ENCODE peak calls at places on chromosomes 2 and 18, in five cellular contexts. Z is stomach, W is progenitor cell of endocrine pancreas, H is endodermal cell, I is GM23338. K is an unnamed sample.
A peak's percentile ranks its signal among the peaks of the same experiment; 100 is the strongest.

GRCh38 chr2:224222320-224222719 is 179.6 kb downstream of the FAM124B start:
- DNase-seq in Z (no peak), W (no peak), H (no peak), I (peak; percentile 34), K (no peak)

GRCh38 chr18:2536063-2536462 is 35.2 kb downstream of the METTL4 start:
- DNase-seq in Z (no peak), W (no peak), H (no peak), I (no peak), K (no peak)

GRCh38 chr2:143261986-143262784 is 133.0 kb downstream of the ARHGAP15 start:
- DNase-seq in Z (no peak), W (no peak), H (no peak), I (no peak), K (no peak)

GRCh38 chr2:225597911-225598310 is 198.4 kb downstream of the NYAP2 start:
- DNase-seq in Z (no peak), W (no peak), H (no peak), I (no peak), K (no peak)

GRCh38 chr2:919672-920071 is 31.0 kb upstream of the SNTG2 start:
- DNase-seq in Z (no peak), W (no peak), H (no peak), I (no peak), K (no peak)

GRCh38 chr2:96733931-96734330 is 5.9 kb downstream of the LMAN2L start:
- DNase-seq in Z (no peak), W (no peak), H (no peak), I (no peak), K (no peak)

GRCh38 chr2:233265899-233266431 is 14.5 kb downstream of the ATG16L1 start:
- DNase-seq in Z (no peak), W (no peak), H (no peak), I (no peak), K (no peak)

GRCh38 chr2:219661955-219662395 is 34.5 kb downstream of the SLC4A3 start:
- DNase-seq in Z (no peak), W (no peak), H (peak; percentile 49), I (no peak), K (no peak)

GRCh38 chr2:194870974-194871535 is 786.0 kb upstream of the SLC39A10 start:
- DNase-seq in Z (no peak), W (no peak), H (no peak), I (no peak), K (no peak)

GRCh38 chr2:229610871-229611270 is 103.5 kb downstream of the DNER start:
- DNase-seq in Z (no peak), W (no peak), H (no peak), I (no peak), K (no peak)

GRCh38 chr2:69026638-69027037 is 13.7 kb downstream of the ANTXR1 start:
- DNase-seq in Z (no peak), W (no peak), H (no peak), I (no peak), K (no peak)

GRCh38 chr2:129056309-129056958 is 737.8 kb upstream of the HS6ST1 start:
- DNase-seq in Z (no peak), W (no peak), H (no peak), I (no peak), K (no peak)

GRCh38 chr2:181500201-181500600 is 43.0 kb downstream of the ITGA4 start:
- DNase-seq in Z (no peak), W (no peak), H (no peak), I (no peak), K (no peak)

GRCh38 chr2:110115291-110116032 is at the start of gene MALL:
- DNase-seq in Z (peak; percentile 58), W (peak; percentile 22), H (peak; percentile 81), I (peak; percentile 56), K (no peak)

GRCh38 chr2:69216535-69217332 is 170.3 kb downstream of the GFPT1 start:
- DNase-seq in Z (no peak), W (no peak), H (no peak), I (no peak), K (no peak)

GRCh38 chr18:79384151-79384807 is 11.5 kb upstream of the NFATC1 start:
- DNase-seq in Z (no peak), W (no peak), H (no peak), I (no peak), K (no peak)

GRCh38 chr2:120548627-120549026 is 187.0 kb upstream of the GLI2 start:
- DNase-seq in Z (peak; percentile 61), W (no peak), H (no peak), I (no peak), K (no peak)

GRCh38 chr18:75003089-75003488 is 205.8 kb downstream of the PTGR3 start:
- DNase-seq in Z (no peak), W (no peak), H (no peak), I (no peak), K (no peak)

GRCh38 chr2:152335016-152335850 is at the start of gene FMNL2:
- DNase-seq in Z (peak; percentile 87), W (peak; percentile 88), H (peak; percentile 98), I (peak; percentile 95), K (peak; percentile 78)

GRCh38 chr2:38603402-38604265 is 906 bp upstream of the HNRNPLL start:
- DNase-seq in Z (peak; percentile 76), W (peak; percentile 65), H (peak; percentile 93), I (peak; percentile 90), K (peak; percentile 67)

GRCh38 chr2:234308814-234309195 is 188.1 kb downstream of the ARL4C start:
- DNase-seq in Z (no peak), W (no peak), H (no peak), I (no peak), K (no peak)

GRCh38 chr2:40700211-40700954 is 248.5 kb upstream of the SLC8A1 start:
- DNase-seq in Z (no peak), W (no peak), H (no peak), I (no peak), K (no peak)

GRCh38 chr2:24594283-24594682 is 103.2 kb downstream of the NCOA1 start:
- DNase-seq in Z (no peak), W (no peak), H (no peak), I (no peak), K (no peak)

GRCh38 chr2:197137234-197137633 is 173.3 kb downstream of the ANKRD44 start:
- DNase-seq in Z (no peak), W (no peak), H (no peak), I (no peak), K (no peak)

K was measured in NCI-H1105 treated with DMSO at 0.1 percent for 48 hours.